ENCODE peak calls at places on chromosomes 3 and 15, in eight cellular contexts. One of them, this sample, is unnamed.

GRCh38 chr3:93861021-93861420 is 112.7 kb downstream of the PROS1 start:
- DNase-seq in CD4-positive, alpha-beta memory T cell: no peak
- DNase-seq in MM.1S: no peak
- DNase-seq in heart right ventricle: no peak
- DNase-seq in breast epithelium: no peak
- DNase-seq in tibial nerve: no peak
- DNase-seq in ovary: no peak
- DNase-seq in SK-N-SH: no peak
- DNase-seq in this sample: no peak

GRCh38 chr3:68256635-68257034 is 602.2 kb upstream of the SUCLG2 start:
- DNase-seq in breast epithelium: no peak
- DNase-seq in ovary: no peak
- DNase-seq in heart right ventricle: no peak
- DNase-seq in CD4-positive, alpha-beta memory T cell: peak; percentile 13
- DNase-seq in MM.1S: no peak
- DNase-seq in tibial nerve: no peak
- DNase-seq in SK-N-SH: peak; percentile 8
- DNase-seq in this sample: peak; percentile 51

GRCh38 chr15:32919749-32920414 is 202.1 kb downstream of the GREM1 start:
- DNase-seq in MM.1S: no peak
- DNase-seq in tibial nerve: no peak
- DNase-seq in SK-N-SH: no peak
- DNase-seq in breast epithelium: no peak
- DNase-seq in CD4-positive, alpha-beta memory T cell: no peak
- DNase-seq in ovary: no peak
- DNase-seq in heart right ventricle: no peak
- DNase-seq in this sample: no peak

GRCh38 chr3:34174740-34175139 is 376.3 kb downstream of the PDCD6IP start:
- DNase-seq in CD4-positive, alpha-beta memory T cell: no peak
- DNase-seq in breast epithelium: no peak
- DNase-seq in ovary: no peak
- DNase-seq in SK-N-SH: no peak
- DNase-seq in heart right ventricle: no peak
- DNase-seq in MM.1S: no peak
- DNase-seq in tibial nerve: no peak
- DNase-seq in this sample: no peak

GRCh38 chr15:64092075-64092820 is 1.4 kb downstream of the CIAO2A start:
- DNase-seq in MM.1S: peak; percentile 41
- DNase-seq in SK-N-SH: no peak
- DNase-seq in tibial nerve: no peak
- DNase-seq in breast epithelium: no peak
- DNase-seq in ovary: no peak
- DNase-seq in CD4-positive, alpha-beta memory T cell: peak; percentile 42
- DNase-seq in heart right ventricle: no peak
- DNase-seq in this sample: no peak

GRCh38 chr15:44712108-44713005 is 1.0 kb downstream of the B2M start:
- DNase-seq in SK-N-SH: peak; percentile 41
- DNase-seq in breast epithelium: peak; percentile 68
- DNase-seq in tibial nerve: peak; percentile 88
- DNase-seq in heart right ventricle: peak; percentile 45
- DNase-seq in MM.1S: peak; percentile 87
- DNase-seq in ovary: peak; percentile 66
- DNase-seq in CD4-positive, alpha-beta memory T cell: peak; percentile 81
- DNase-seq in this sample: no peak

GRCh38 chr3:141115752-141116541 is 64.8 kb downstream of the SPSB4 start:
- DNase-seq in SK-N-SH: no peak
- DNase-seq in ovary: peak; percentile 39
- DNase-seq in CD4-positive, alpha-beta memory T cell: no peak
- DNase-seq in MM.1S: no peak
- DNase-seq in tibial nerve: peak; percentile 49
- DNase-seq in breast epithelium: no peak
- DNase-seq in heart right ventricle: no peak
- DNase-seq in this sample: no peak

GRCh38 chr3:43203022-43203421 is 83.3 kb upstream of the SNRK start:
- DNase-seq in heart right ventricle: no peak
- DNase-seq in SK-N-SH: peak; percentile 82
- DNase-seq in CD4-positive, alpha-beta memory T cell: no peak
- DNase-seq in tibial nerve: no peak
- DNase-seq in ovary: no peak
- DNase-seq in MM.1S: no peak
- DNase-seq in breast epithelium: no peak
- DNase-seq in this sample: peak; percentile 80

GRCh38 chr3:146189519-146190173 is 28.7 kb upstream of the PLOD2 start:
- DNase-seq in tibial nerve: no peak
- DNase-seq in MM.1S: peak; percentile 64
- DNase-seq in SK-N-SH: peak; percentile 40
- DNase-seq in CD4-positive, alpha-beta memory T cell: peak; percentile 12
- DNase-seq in heart right ventricle: no peak
- DNase-seq in ovary: peak; percentile 22
- DNase-seq in breast epithelium: no peak
- DNase-seq in this sample: peak; percentile 45

GRCh38 chr15:64842099-64842940 is 605 bp downstream of the PLEKHO2 start:
- DNase-seq in MM.1S: peak; percentile 16
- DNase-seq in CD4-positive, alpha-beta memory T cell: no peak
- DNase-seq in heart right ventricle: no peak
- DNase-seq in ovary: no peak
- DNase-seq in tibial nerve: peak; percentile 42
- DNase-seq in SK-N-SH: no peak
- DNase-seq in breast epithelium: no peak
- DNase-seq in this sample: no peak

GRCh38 chr3:156368189-156368588 is 186.7 kb downstream of the SSR3 start:
- DNase-seq in CD4-positive, alpha-beta memory T cell: no peak
- DNase-seq in breast epithelium: no peak
- DNase-seq in heart right ventricle: no peak
- DNase-seq in MM.1S: peak; percentile 53
- DNase-seq in tibial nerve: no peak
- DNase-seq in SK-N-SH: no peak
- DNase-seq in ovary: no peak
- DNase-seq in this sample: no peak

GRCh38 chr15:29904731-29905417 is 82.6 kb upstream of the TJP1 start:
- DNase-seq in breast epithelium: no peak
- DNase-seq in ovary: no peak
- DNase-seq in SK-N-SH: no peak
- DNase-seq in MM.1S: no peak
- DNase-seq in CD4-positive, alpha-beta memory T cell: no peak
- DNase-seq in heart right ventricle: no peak
- DNase-seq in tibial nerve: no peak
- DNase-seq in this sample: no peak

GRCh38 chr3:51378075-51378474 is 7.0 kb upstream of the MANF start:
- DNase-seq in heart right ventricle: no peak
- DNase-seq in SK-N-SH: no peak
- DNase-seq in breast epithelium: no peak
- DNase-seq in CD4-positive, alpha-beta memory T cell: no peak
- DNase-seq in ovary: no peak
- DNase-seq in MM.1S: no peak
- DNase-seq in tibial nerve: no peak
- DNase-seq in this sample: no peak

GRCh38 chr3:4001976-4002375 is 202.7 kb downstream of the LRRN1 start:
- DNase-seq in MM.1S: no peak
- DNase-seq in tibial nerve: no peak
- DNase-seq in ovary: no peak
- DNase-seq in CD4-positive, alpha-beta memory T cell: no peak
- DNase-seq in SK-N-SH: no peak
- DNase-seq in heart right ventricle: no peak
- DNase-seq in breast epithelium: no peak
- DNase-seq in this sample: no peak

GRCh38 chr3:149020196-149020838 is 29.0 kb downstream of the GYG1 start:
- DNase-seq in CD4-positive, alpha-beta memory T cell: no peak
- DNase-seq in SK-N-SH: no peak
- DNase-seq in tibial nerve: no peak
- DNase-seq in MM.1S: no peak
- DNase-seq in ovary: no peak
- DNase-seq in heart right ventricle: peak; percentile 28
- DNase-seq in breast epithelium: no peak
- DNase-seq in this sample: no peak

GRCh38 chr15:74519311-74519710 is 21.7 kb upstream of the ARID3B start:
- DNase-seq in SK-N-SH: no peak
- DNase-seq in breast epithelium: no peak
- DNase-seq in ovary: no peak
- DNase-seq in CD4-positive, alpha-beta memory T cell: no peak
- DNase-seq in MM.1S: no peak
- DNase-seq in tibial nerve: no peak
- DNase-seq in heart right ventricle: no peak
- DNase-seq in this sample: no peak

GRCh38 chr3:169966086-169966950 is at the start of gene SEC62:
- DNase-seq in breast epithelium: peak; percentile 88
- DNase-seq in ovary: peak; percentile 97
- DNase-seq in MM.1S: peak; percentile 97
- DNase-seq in CD4-positive, alpha-beta memory T cell: peak; percentile 95
- DNase-seq in heart right ventricle: peak; percentile 96
- DNase-seq in SK-N-SH: peak; percentile 96
- DNase-seq in tibial nerve: peak; percentile 88
- DNase-seq in this sample: peak; percentile 95

GRCh38 chr3:169668081-169668956 is 4.8 kb upstream of the MECOM start:
- DNase-seq in SK-N-SH: peak; percentile 68
- DNase-seq in tibial nerve: no peak
- DNase-seq in heart right ventricle: peak; percentile 50
- DNase-seq in ovary: no peak
- DNase-seq in breast epithelium: no peak
- DNase-seq in MM.1S: peak; percentile 37
- DNase-seq in CD4-positive, alpha-beta memory T cell: peak; percentile 11
- DNase-seq in this sample: peak; percentile 30

GRCh38 chr3:8767667-8768363 is 1.6 kb downstream of the OXTR start:
- DNase-seq in breast epithelium: peak; percentile 55
- DNase-seq in CD4-positive, alpha-beta memory T cell: no peak
- DNase-seq in ovary: peak; percentile 38
- DNase-seq in MM.1S: no peak
- DNase-seq in heart right ventricle: no peak
- DNase-seq in tibial nerve: no peak
- DNase-seq in SK-N-SH: peak; percentile 26
- DNase-seq in this sample: no peak

GRCh38 chr3:129003578-129004112 is 2.5 kb downstream of the EFCC1 start:
- DNase-seq in ovary: peak; percentile 58
- DNase-seq in CD4-positive, alpha-beta memory T cell: peak; percentile 53
- DNase-seq in heart right ventricle: peak; percentile 36
- DNase-seq in SK-N-SH: peak; percentile 80
- DNase-seq in MM.1S: peak; percentile 82
- DNase-seq in breast epithelium: no peak
- DNase-seq in tibial nerve: no peak
- DNase-seq in this sample: peak; percentile 64
- H3K4me3 ChIP-seq in ovary: no peak overlapping the region
- H3K4me3 ChIP-seq in CD4-positive, alpha-beta memory T cell: no peak overlapping the region
- H3K4me3 ChIP-seq in heart right ventricle: peak overlapping the region; percentile 15
- H3K4me3 ChIP-seq in SK-N-SH: peak overlapping the region; percentile 27
- H3K4me3 ChIP-seq in MM.1S: peak overlapping the region; percentile 31
- H3K4me3 ChIP-seq in breast epithelium: peak overlapping the region; percentile 53
- H3K4me3 ChIP-seq in tibial nerve: no peak overlapping the region
- H3K4me3 ChIP-seq in this sample: peak overlapping the region; percentile 0

GRCh38 chr3:47409284-47409683 is 28.5 kb downstream of the PTPN23 start:
- DNase-seq in breast epithelium: no peak
- DNase-seq in ovary: no peak
- DNase-seq in CD4-positive, alpha-beta memory T cell: no peak
- DNase-seq in heart right ventricle: peak; percentile 16
- DNase-seq in SK-N-SH: no peak
- DNase-seq in tibial nerve: no peak
- DNase-seq in MM.1S: no peak
- DNase-seq in this sample: no peak
- H3K36me3 ChIP-seq in breast epithelium: peaks cover 18% of the 10 kb centered on the region
- H3K36me3 ChIP-seq in ovary: no peaks in the 10 kb centered on the region
- H3K36me3 ChIP-seq in CD4-positive, alpha-beta memory T cell: peaks cover 60% of the 10 kb centered on the region
- H3K36me3 ChIP-seq in heart right ventricle: peaks cover 91% of the 10 kb centered on the region
- H3K36me3 ChIP-seq in SK-N-SH: peaks cover 68% of the 10 kb centered on the region
- H3K36me3 ChIP-seq in tibial nerve: peaks cover 37% of the 10 kb centered on the region
- H3K36me3 ChIP-seq in MM.1S: peaks cover 5% of the 10 kb centered on the region
- H3K36me3 ChIP-seq in this sample: peaks cover 81% of the 10 kb centered on the region

GRCh38 chr15:40308844-40309189 is 1.1 kb upstream of the PLCB2 start:
- DNase-seq in CD4-positive, alpha-beta memory T cell: no peak
- DNase-seq in breast epithelium: no peak
- DNase-seq in heart right ventricle: no peak
- DNase-seq in tibial nerve: no peak
- DNase-seq in SK-N-SH: no peak
- DNase-seq in MM.1S: no peak
- DNase-seq in ovary: no peak
- DNase-seq in this sample: peak; percentile 70
- H3K4me3 ChIP-seq in CD4-positive, alpha-beta memory T cell: peak overlapping the region; percentile 98
- H3K4me3 ChIP-seq in breast epithelium: no peak overlapping the region
- H3K4me3 ChIP-seq in heart right ventricle: peak overlapping the region; percentile 21
- H3K4me3 ChIP-seq in tibial nerve: no peak overlapping the region
- H3K4me3 ChIP-seq in SK-N-SH: no peak overlapping the region
- H3K4me3 ChIP-seq in MM.1S: no peak overlapping the region
- H3K4me3 ChIP-seq in ovary: no peak overlapping the region
- H3K4me3 ChIP-seq in this sample: no peak overlapping the region

GRCh38 chr3:49028298-49028672 is 913 bp downstream of the IMPDH2 start:
- DNase-seq in SK-N-SH: peak; percentile 4
- DNase-seq in tibial nerve: no peak
- DNase-seq in ovary: peak; percentile 31
- DNase-seq in CD4-positive, alpha-beta memory T cell: no peak
- DNase-seq in breast epithelium: no peak
- DNase-seq in heart right ventricle: no peak
- DNase-seq in MM.1S: no peak
- DNase-seq in this sample: no peak
- H3K36me3 ChIP-seq in SK-N-SH: peaks cover 69% of the 10 kb centered on the region
- H3K36me3 ChIP-seq in tibial nerve: peaks cover 18% of the 10 kb centered on the region
- H3K36me3 ChIP-seq in ovary: no peaks in the 10 kb centered on the region
- H3K36me3 ChIP-seq in CD4-positive, alpha-beta memory T cell: peaks cover 53% of the 10 kb centered on the region
- H3K36me3 ChIP-seq in breast epithelium: peaks cover 7% of the 10 kb centered on the region
- H3K36me3 ChIP-seq in heart right ventricle: peaks cover 83% of the 10 kb centered on the region
- H3K36me3 ChIP-seq in MM.1S: peaks cover 14% of the 10 kb centered on the region
- H3K36me3 ChIP-seq in this sample: peaks cover 86% of the 10 kb centered on the region

This sample was measured in WERI-Rb-1.